ENCODE peak calls at places on chromosomes 3 and 15, in six cellular contexts. X is AG09309; Y is esophagus muscularis mucosa; J is hepatic stellate cell; L is activated CD4-positive, alpha-beta T cell treated with anti-CD3 and anti-CD28 coated beads, Interleukin-2, amount 50 U/mL, for 24 hours; W is MCF 10A. D is an unnamed sample.

GRCh38 chr3:16448691-16449090 is 64.8 kb downstream of the RFTN1 start:
- DNase-seq in J (peak), X (peak), L (no peak), Y (no peak), W (peak), D (peak)

GRCh38 chr3:178284180-178284579 is 252.1 kb upstream of the KCNMB2 start:
- DNase-seq in Y (no peak), J (no peak), W (no peak), L (no peak), X (no peak), D (no peak)

GRCh38 chr3:36904641-36905040 is 40.2 kb downstream of the TRANK1 start:
- DNase-seq in J (peak), X (no peak), W (peak), L (no peak), Y (no peak), D (peak)

GRCh38 chr3:161700998-161701397 is 204.4 kb downstream of the OTOL1 start:
- DNase-seq in W (peak), Y (no peak), J (no peak), X (no peak), L (no peak), D (no peak)

GRCh38 chr3:188956839-188957489 is 214.8 kb upstream of the TPRG1 start:
- DNase-seq in W (peak), L (no peak), J (no peak), Y (no peak), X (peak), D (no peak)

GRCh38 chr3:128006061-128006470 is 46.2 kb upstream of the SEC61A1 start:
- DNase-seq in L (no peak), W (no peak), Y (no peak), X (no peak), J (no peak), D (no peak)

GRCh38 chr3:134348524-134348923 is 25.7 kb downstream of the AMOTL2 start:
- DNase-seq in X (no peak), J (peak), W (peak), Y (no peak), L (no peak), D (no peak)

GRCh38 chr15:100614918-100615317 is 12.5 kb downstream of the ASB7 start:
- DNase-seq in Y (no peak), L (no peak), W (no peak), X (no peak), J (no peak), D (no peak)

GRCh38 chr3:103002447-103002846 is 567.6 kb downstream of the ZPLD1 start:
- DNase-seq in J (no peak), W (peak), X (no peak), L (no peak), Y (no peak), D (no peak)

GRCh38 chr15:70109522-70109921 is 11.8 kb upstream of the TLE3 start:
- DNase-seq in X (no peak), W (no peak), Y (no peak), L (no peak), J (no peak), D (no peak)

GRCh38 chr15:77649019-77649418 is 16.3 kb upstream of the LINGO1 start:
- DNase-seq in L (no peak), W (no peak), X (no peak), Y (no peak), J (no peak), D (no peak)

GRCh38 chr3:132119531-132119930 is 84.7 kb upstream of the CPNE4 start:
- DNase-seq in L (no peak), J (no peak), X (no peak), Y (no peak), W (no peak), D (no peak)

GRCh38 chr3:16464499-16465150 is 48.9 kb downstream of the RFTN1 start:
- DNase-seq in J (no peak), W (no peak), Y (no peak), L (no peak), X (no peak), D (no peak)